ENCODE peak calls at places on chromosome 7, in six cellular contexts. One of them, this sample, is unnamed.

GRCh38 chr7:157508477-157508881 is 171.7 kb downstream of the DNAJB6 start:
- DNase-seq in fibroblast of villous mesenchyme: no peak
- DNase-seq in activated CD8-positive, alpha-beta memory T cell treated with anti-CD3 and anti-CD28 coated beads for 4 hours: no peak
- DNase-seq in stimulated activated CD8-positive, alpha-beta memory T cell treated with anti-CD3 and anti-CD28 coated beads, Interleukin-4, amount 100 ng/mL, for 48 hours: no peak
- DNase-seq in activated T-cell treated with anti-CD3 and anti-CD28 coated beads for 1 hour: no peak
- DNase-seq in HuH-7: no peak
- DNase-seq in this sample: no peak

GRCh38 chr7:88281729-88282128 is 25.0 kb downstream of the STEAP4 start:
- DNase-seq in fibroblast of villous mesenchyme: no peak
- DNase-seq in activated CD8-positive, alpha-beta memory T cell treated with anti-CD3 and anti-CD28 coated beads for 4 hours: no peak
- DNase-seq in stimulated activated CD8-positive, alpha-beta memory T cell treated with anti-CD3 and anti-CD28 coated beads, Interleukin-4, amount 100 ng/mL, for 48 hours: no peak
- DNase-seq in activated T-cell treated with anti-CD3 and anti-CD28 coated beads for 1 hour: no peak
- DNase-seq in HuH-7: no peak
- DNase-seq in this sample: no peak

GRCh38 chr7:139623518-139623917 is 100.0 kb downstream of the CLEC2L start:
- DNase-seq in fibroblast of villous mesenchyme: no peak
- DNase-seq in activated CD8-positive, alpha-beta memory T cell treated with anti-CD3 and anti-CD28 coated beads for 4 hours: no peak
- DNase-seq in stimulated activated CD8-positive, alpha-beta memory T cell treated with anti-CD3 and anti-CD28 coated beads, Interleukin-4, amount 100 ng/mL, for 48 hours: no peak
- DNase-seq in activated T-cell treated with anti-CD3 and anti-CD28 coated beads for 1 hour: no peak
- DNase-seq in HuH-7: no peak
- DNase-seq in this sample: no peak

GRCh38 chr7:7996568-7996967 is 28.0 kb downstream of the GLCCI1 start:
- DNase-seq in fibroblast of villous mesenchyme: no peak
- DNase-seq in activated CD8-positive, alpha-beta memory T cell treated with anti-CD3 and anti-CD28 coated beads for 4 hours: no peak
- DNase-seq in stimulated activated CD8-positive, alpha-beta memory T cell treated with anti-CD3 and anti-CD28 coated beads, Interleukin-4, amount 100 ng/mL, for 48 hours: no peak
- DNase-seq in activated T-cell treated with anti-CD3 and anti-CD28 coated beads for 1 hour: no peak
- DNase-seq in HuH-7: no peak
- DNase-seq in this sample: no peak

GRCh38 chr7:128030999-128031681 is at the start of gene LRRC4:
- DNase-seq in fibroblast of villous mesenchyme: peak
- DNase-seq in activated CD8-positive, alpha-beta memory T cell treated with anti-CD3 and anti-CD28 coated beads for 4 hours: no peak
- DNase-seq in stimulated activated CD8-positive, alpha-beta memory T cell treated with anti-CD3 and anti-CD28 coated beads, Interleukin-4, amount 100 ng/mL, for 48 hours: peak
- DNase-seq in activated T-cell treated with anti-CD3 and anti-CD28 coated beads for 1 hour: no peak
- DNase-seq in HuH-7: no peak
- DNase-seq in this sample: peak

GRCh38 chr7:118429141-118429540 is 204.6 kb downstream of the ANKRD7 start:
- DNase-seq in fibroblast of villous mesenchyme: no peak
- DNase-seq in activated CD8-positive, alpha-beta memory T cell treated with anti-CD3 and anti-CD28 coated beads for 4 hours: no peak
- DNase-seq in stimulated activated CD8-positive, alpha-beta memory T cell treated with anti-CD3 and anti-CD28 coated beads, Interleukin-4, amount 100 ng/mL, for 48 hours: no peak
- DNase-seq in activated T-cell treated with anti-CD3 and anti-CD28 coated beads for 1 hour: no peak
- DNase-seq in HuH-7: no peak
- DNase-seq in this sample: no peak

GRCh38 chr7:114048386-114049235 is 129.8 kb upstream of the PPP1R3A start:
- DNase-seq in fibroblast of villous mesenchyme: peak
- DNase-seq in activated CD8-positive, alpha-beta memory T cell treated with anti-CD3 and anti-CD28 coated beads for 4 hours: no peak
- DNase-seq in stimulated activated CD8-positive, alpha-beta memory T cell treated with anti-CD3 and anti-CD28 coated beads, Interleukin-4, amount 100 ng/mL, for 48 hours: no peak
- DNase-seq in activated T-cell treated with anti-CD3 and anti-CD28 coated beads for 1 hour: no peak
- DNase-seq in HuH-7: peak
- DNase-seq in this sample: no peak

GRCh38 chr7:16753932-16754571 is 497 bp downstream of the TSPAN13 start:
- DNase-seq in fibroblast of villous mesenchyme: peak
- DNase-seq in activated CD8-positive, alpha-beta memory T cell treated with anti-CD3 and anti-CD28 coated beads for 4 hours: no peak
- DNase-seq in stimulated activated CD8-positive, alpha-beta memory T cell treated with anti-CD3 and anti-CD28 coated beads, Interleukin-4, amount 100 ng/mL, for 48 hours: peak
- DNase-seq in activated T-cell treated with anti-CD3 and anti-CD28 coated beads for 1 hour: no peak
- DNase-seq in HuH-7: peak
- DNase-seq in this sample: no peak

GRCh38 chr7:48109848-48110663 is 21.0 kb downstream of the UPP1 start:
- DNase-seq in fibroblast of villous mesenchyme: peak
- DNase-seq in activated CD8-positive, alpha-beta memory T cell treated with anti-CD3 and anti-CD28 coated beads for 4 hours: peak
- DNase-seq in stimulated activated CD8-positive, alpha-beta memory T cell treated with anti-CD3 and anti-CD28 coated beads, Interleukin-4, amount 100 ng/mL, for 48 hours: peak
- DNase-seq in activated T-cell treated with anti-CD3 and anti-CD28 coated beads for 1 hour: peak
- DNase-seq in HuH-7: peak
- DNase-seq in this sample: peak

GRCh38 chr7:80137410-80137809 is 2.8 kb downstream of the GNAI1 start:
- DNase-seq in fibroblast of villous mesenchyme: no peak
- DNase-seq in activated CD8-positive, alpha-beta memory T cell treated with anti-CD3 and anti-CD28 coated beads for 4 hours: no peak
- DNase-seq in stimulated activated CD8-positive, alpha-beta memory T cell treated with anti-CD3 and anti-CD28 coated beads, Interleukin-4, amount 100 ng/mL, for 48 hours: no peak
- DNase-seq in activated T-cell treated with anti-CD3 and anti-CD28 coated beads for 1 hour: no peak
- DNase-seq in HuH-7: no peak
- DNase-seq in this sample: no peak

GRCh38 chr7:25859732-25860131 is 292.3 kb upstream of the NFE2L3 start:
- DNase-seq in fibroblast of villous mesenchyme: no peak
- DNase-seq in activated CD8-positive, alpha-beta memory T cell treated with anti-CD3 and anti-CD28 coated beads for 4 hours: no peak
- DNase-seq in stimulated activated CD8-positive, alpha-beta memory T cell treated with anti-CD3 and anti-CD28 coated beads, Interleukin-4, amount 100 ng/mL, for 48 hours: no peak
- DNase-seq in activated T-cell treated with anti-CD3 and anti-CD28 coated beads for 1 hour: no peak
- DNase-seq in HuH-7: no peak
- DNase-seq in this sample: no peak

GRCh38 chr7:78780560-78780959 is 672.9 kb downstream of the MAGI2 start:
- DNase-seq in fibroblast of villous mesenchyme: no peak
- DNase-seq in activated CD8-positive, alpha-beta memory T cell treated with anti-CD3 and anti-CD28 coated beads for 4 hours: no peak
- DNase-seq in stimulated activated CD8-positive, alpha-beta memory T cell treated with anti-CD3 and anti-CD28 coated beads, Interleukin-4, amount 100 ng/mL, for 48 hours: no peak
- DNase-seq in activated T-cell treated with anti-CD3 and anti-CD28 coated beads for 1 hour: no peak
- DNase-seq in HuH-7: no peak
- DNase-seq in this sample: no peak

GRCh38 chr7:84841809-84842208 is 345.0 kb downstream of the SEMA3D start:
- DNase-seq in fibroblast of villous mesenchyme: peak
- DNase-seq in activated CD8-positive, alpha-beta memory T cell treated with anti-CD3 and anti-CD28 coated beads for 4 hours: no peak
- DNase-seq in stimulated activated CD8-positive, alpha-beta memory T cell treated with anti-CD3 and anti-CD28 coated beads, Interleukin-4, amount 100 ng/mL, for 48 hours: no peak
- DNase-seq in activated T-cell treated with anti-CD3 and anti-CD28 coated beads for 1 hour: no peak
- DNase-seq in HuH-7: no peak
- DNase-seq in this sample: no peak

GRCh38 chr7:70477051-70478010 is 654.6 kb upstream of the GALNT17 start:
- DNase-seq in fibroblast of villous mesenchyme: no peak
- DNase-seq in activated CD8-positive, alpha-beta memory T cell treated with anti-CD3 and anti-CD28 coated beads for 4 hours: no peak
- DNase-seq in stimulated activated CD8-positive, alpha-beta memory T cell treated with anti-CD3 and anti-CD28 coated beads, Interleukin-4, amount 100 ng/mL, for 48 hours: no peak
- DNase-seq in activated T-cell treated with anti-CD3 and anti-CD28 coated beads for 1 hour: no peak
- DNase-seq in HuH-7: no peak
- DNase-seq in this sample: no peak

GRCh38 chr7:150862356-150862755 is 10.0 kb downstream of the AOC1 start:
- DNase-seq in fibroblast of villous mesenchyme: no peak
- DNase-seq in activated CD8-positive, alpha-beta memory T cell treated with anti-CD3 and anti-CD28 coated beads for 4 hours: no peak
- DNase-seq in stimulated activated CD8-positive, alpha-beta memory T cell treated with anti-CD3 and anti-CD28 coated beads, Interleukin-4, amount 100 ng/mL, for 48 hours: no peak
- DNase-seq in activated T-cell treated with anti-CD3 and anti-CD28 coated beads for 1 hour: no peak
- DNase-seq in HuH-7: no peak
- DNase-seq in this sample: no peak

GRCh38 chr7:40133561-40134427 is 628 bp downstream of the MPLKIP start:
- DNase-seq in fibroblast of villous mesenchyme: peak
- DNase-seq in activated CD8-positive, alpha-beta memory T cell treated with anti-CD3 and anti-CD28 coated beads for 4 hours: no peak
- DNase-seq in stimulated activated CD8-positive, alpha-beta memory T cell treated with anti-CD3 and anti-CD28 coated beads, Interleukin-4, amount 100 ng/mL, for 48 hours: no peak
- DNase-seq in activated T-cell treated with anti-CD3 and anti-CD28 coated beads for 1 hour: no peak
- DNase-seq in HuH-7: no peak
- DNase-seq in this sample: peak

GRCh38 chr7:130627775-130628174 is 40.8 kb downstream of the COPG2 start:
- DNase-seq in fibroblast of villous mesenchyme: no peak
- DNase-seq in activated CD8-positive, alpha-beta memory T cell treated with anti-CD3 and anti-CD28 coated beads for 4 hours: no peak
- DNase-seq in stimulated activated CD8-positive, alpha-beta memory T cell treated with anti-CD3 and anti-CD28 coated beads, Interleukin-4, amount 100 ng/mL, for 48 hours: no peak
- DNase-seq in activated T-cell treated with anti-CD3 and anti-CD28 coated beads for 1 hour: no peak
- DNase-seq in HuH-7: no peak
- DNase-seq in this sample: no peak

GRCh38 chr7:158265743-158266080 is 321.9 kb downstream of the PTPRN2 start:
- DNase-seq in fibroblast of villous mesenchyme: no peak
- DNase-seq in activated CD8-positive, alpha-beta memory T cell treated with anti-CD3 and anti-CD28 coated beads for 4 hours: no peak
- DNase-seq in stimulated activated CD8-positive, alpha-beta memory T cell treated with anti-CD3 and anti-CD28 coated beads, Interleukin-4, amount 100 ng/mL, for 48 hours: no peak
- DNase-seq in activated T-cell treated with anti-CD3 and anti-CD28 coated beads for 1 hour: no peak
- DNase-seq in HuH-7: no peak
- DNase-seq in this sample: no peak

GRCh38 chr7:69932034-69932628 is 333.9 kb downstream of the AUTS2 start:
- DNase-seq in fibroblast of villous mesenchyme: peak
- DNase-seq in activated CD8-positive, alpha-beta memory T cell treated with anti-CD3 and anti-CD28 coated beads for 4 hours: no peak
- DNase-seq in stimulated activated CD8-positive, alpha-beta memory T cell treated with anti-CD3 and anti-CD28 coated beads, Interleukin-4, amount 100 ng/mL, for 48 hours: no peak
- DNase-seq in activated T-cell treated with anti-CD3 and anti-CD28 coated beads for 1 hour: no peak
- DNase-seq in HuH-7: no peak
- DNase-seq in this sample: no peak

GRCh38 chr7:16416289-16417282 is 4.8 kb downstream of the CRPPA start:
- DNase-seq in fibroblast of villous mesenchyme: peak
- DNase-seq in activated CD8-positive, alpha-beta memory T cell treated with anti-CD3 and anti-CD28 coated beads for 4 hours: no peak
- DNase-seq in stimulated activated CD8-positive, alpha-beta memory T cell treated with anti-CD3 and anti-CD28 coated beads, Interleukin-4, amount 100 ng/mL, for 48 hours: no peak
- DNase-seq in activated T-cell treated with anti-CD3 and anti-CD28 coated beads for 1 hour: no peak
- DNase-seq in HuH-7: no peak
- DNase-seq in this sample: no peak

GRCh38 chr7:1640376-1641172 is 29.5 kb upstream of the ELFN1 start:
- DNase-seq in fibroblast of villous mesenchyme: no peak
- DNase-seq in activated CD8-positive, alpha-beta memory T cell treated with anti-CD3 and anti-CD28 coated beads for 4 hours: no peak
- DNase-seq in stimulated activated CD8-positive, alpha-beta memory T cell treated with anti-CD3 and anti-CD28 coated beads, Interleukin-4, amount 100 ng/mL, for 48 hours: no peak
- DNase-seq in activated T-cell treated with anti-CD3 and anti-CD28 coated beads for 1 hour: no peak
- DNase-seq in HuH-7: no peak
- DNase-seq in this sample: no peak

GRCh38 chr7:38411404-38411803 is 138.0 kb upstream of the TARP start:
- DNase-seq in fibroblast of villous mesenchyme: peak
- DNase-seq in activated CD8-positive, alpha-beta memory T cell treated with anti-CD3 and anti-CD28 coated beads for 4 hours: no peak
- DNase-seq in stimulated activated CD8-positive, alpha-beta memory T cell treated with anti-CD3 and anti-CD28 coated beads, Interleukin-4, amount 100 ng/mL, for 48 hours: peak
- DNase-seq in activated T-cell treated with anti-CD3 and anti-CD28 coated beads for 1 hour: no peak
- DNase-seq in HuH-7: peak
- DNase-seq in this sample: no peak

GRCh38 chr7:131620673-131621609 is 64.5 kb upstream of the PODXL start:
- DNase-seq in fibroblast of villous mesenchyme: peak
- DNase-seq in activated CD8-positive, alpha-beta memory T cell treated with anti-CD3 and anti-CD28 coated beads for 4 hours: no peak
- DNase-seq in stimulated activated CD8-positive, alpha-beta memory T cell treated with anti-CD3 and anti-CD28 coated beads, Interleukin-4, amount 100 ng/mL, for 48 hours: no peak
- DNase-seq in activated T-cell treated with anti-CD3 and anti-CD28 coated beads for 1 hour: no peak
- DNase-seq in HuH-7: no peak
- DNase-seq in this sample: no peak

GRCh38 chr7:32868116-32868515 is 23.4 kb downstream of the KBTBD2 start:
- DNase-seq in fibroblast of villous mesenchyme: no peak
- DNase-seq in activated CD8-positive, alpha-beta memory T cell treated with anti-CD3 and anti-CD28 coated beads for 4 hours: no peak
- DNase-seq in stimulated activated CD8-positive, alpha-beta memory T cell treated with anti-CD3 and anti-CD28 coated beads, Interleukin-4, amount 100 ng/mL, for 48 hours: no peak
- DNase-seq in activated T-cell treated with anti-CD3 and anti-CD28 coated beads for 1 hour: no peak
- DNase-seq in HuH-7: no peak
- DNase-seq in this sample: no peak

GRCh38 chr7:47591089-47591654 is 9.3 kb upstream of the TNS3 start:
- DNase-seq in fibroblast of villous mesenchyme: no peak
- DNase-seq in activated CD8-positive, alpha-beta memory T cell treated with anti-CD3 and anti-CD28 coated beads for 4 hours: no peak
- DNase-seq in stimulated activated CD8-positive, alpha-beta memory T cell treated with anti-CD3 and anti-CD28 coated beads, Interleukin-4, amount 100 ng/mL, for 48 hours: no peak
- DNase-seq in activated T-cell treated with anti-CD3 and anti-CD28 coated beads for 1 hour: no peak
- DNase-seq in HuH-7: no peak
- DNase-seq in this sample: no peak

GRCh38 chr7:129176853-129177369 is 11.5 kb upstream of the SMO start:
- DNase-seq in fibroblast of villous mesenchyme: no peak
- DNase-seq in activated CD8-positive, alpha-beta memory T cell treated with anti-CD3 and anti-CD28 coated beads for 4 hours: no peak
- DNase-seq in stimulated activated CD8-positive, alpha-beta memory T cell treated with anti-CD3 and anti-CD28 coated beads, Interleukin-4, amount 100 ng/mL, for 48 hours: no peak
- DNase-seq in activated T-cell treated with anti-CD3 and anti-CD28 coated beads for 1 hour: no peak
- DNase-seq in HuH-7: no peak
- DNase-seq in this sample: no peak

GRCh38 chr7:134948736-134949135 is 37.6 kb upstream of the AGBL3 start:
- DNase-seq in fibroblast of villous mesenchyme: peak
- DNase-seq in activated CD8-positive, alpha-beta memory T cell treated with anti-CD3 and anti-CD28 coated beads for 4 hours: no peak
- DNase-seq in stimulated activated CD8-positive, alpha-beta memory T cell treated with anti-CD3 and anti-CD28 coated beads, Interleukin-4, amount 100 ng/mL, for 48 hours: no peak
- DNase-seq in activated T-cell treated with anti-CD3 and anti-CD28 coated beads for 1 hour: no peak
- DNase-seq in HuH-7: peak
- DNase-seq in this sample: no peak